ENCODE peak calls at places on chromosomes 13 and 19, in five cellular contexts. One of them, this sample, is unnamed.
A peak's percentile ranks its signal among the peaks of the same experiment; 100 is the strongest.

GRCh38 chr19:53157601-53158000 is 1.3 kb downstream of the ZNF347 start:
- DNase-seq in uterus: no peak
- DNase-seq in endodermal cell: peak; percentile 72
- DNase-seq in GM20000: no peak
- DNase-seq in NCI-H187 treated with DMSO at 0.1 percent for 48 hours: no peak
- DNase-seq in this sample: no peak

GRCh38 chr13:113537909-113538688 is 46.5 kb upstream of the TFDP1 start:
- DNase-seq in uterus: no peak
- DNase-seq in endodermal cell: no peak
- DNase-seq in GM20000: peak; percentile 15
- DNase-seq in NCI-H187 treated with DMSO at 0.1 percent for 48 hours: no peak
- DNase-seq in this sample: no peak

GRCh38 chr13:24215732-24216131 is 55.2 kb downstream of the SPATA13 start:
- DNase-seq in GM20000: no peak
- DNase-seq in NCI-H187 treated with DMSO at 0.1 percent for 48 hours: no peak
- DNase-seq in endodermal cell: no peak
- DNase-seq in uterus: peak; percentile 47
- DNase-seq in this sample: peak; percentile 46

GRCh38 chr13:113630296-113630695 is 27.7 kb downstream of the ATP4B start:
- DNase-seq in GM20000: no peak
- DNase-seq in endodermal cell: no peak
- DNase-seq in NCI-H187 treated with DMSO at 0.1 percent for 48 hours: no peak
- DNase-seq in uterus: no peak
- DNase-seq in this sample: no peak

GRCh38 chr19:46821512-46822359 is 28.9 kb downstream of the AP2S1 start:
- DNase-seq in GM20000: peak; percentile 52
- DNase-seq in uterus: no peak
- DNase-seq in NCI-H187 treated with DMSO at 0.1 percent for 48 hours: no peak
- DNase-seq in endodermal cell: peak; percentile 58
- DNase-seq in this sample: no peak

GRCh38 chr19:17205237-17206140 is 9.7 kb upstream of the USE1 start:
- DNase-seq in GM20000: no peak
- DNase-seq in endodermal cell: peak; percentile 92
- DNase-seq in NCI-H187 treated with DMSO at 0.1 percent for 48 hours: no peak
- DNase-seq in uterus: no peak
- DNase-seq in this sample: peak; percentile 64

GRCh38 chr19:6156033-6156432 is 20.6 kb downstream of the ACSBG2 start:
- DNase-seq in NCI-H187 treated with DMSO at 0.1 percent for 48 hours: no peak
- DNase-seq in uterus: no peak
- DNase-seq in endodermal cell: no peak
- DNase-seq in GM20000: no peak
- DNase-seq in this sample: no peak

GRCh38 chr19:14363203-14364097 is 17.8 kb upstream of the ADGRE5 start:
- DNase-seq in uterus: peak; percentile 92
- DNase-seq in NCI-H187 treated with DMSO at 0.1 percent for 48 hours: no peak
- DNase-seq in endodermal cell: peak; percentile 93
- DNase-seq in GM20000: no peak
- DNase-seq in this sample: peak; percentile 63

GRCh38 chr19:52689804-52690394 is 44.9 kb downstream of the ZNF611 start:
- DNase-seq in endodermal cell: peak; percentile 80
- DNase-seq in GM20000: no peak
- DNase-seq in uterus: peak; percentile 53
- DNase-seq in NCI-H187 treated with DMSO at 0.1 percent for 48 hours: no peak
- DNase-seq in this sample: peak; percentile 60

GRCh38 chr19:47390533-47391488 is 28.5 kb downstream of the MEIS3 start:
- DNase-seq in GM20000: no peak
- DNase-seq in NCI-H187 treated with DMSO at 0.1 percent for 48 hours: no peak
- DNase-seq in endodermal cell: peak; percentile 50
- DNase-seq in uterus: no peak
- DNase-seq in this sample: no peak

GRCh38 chr19:903266-903797 is 9.7 kb downstream of the R3HDM4 start:
- DNase-seq in uterus: no peak
- DNase-seq in NCI-H187 treated with DMSO at 0.1 percent for 48 hours: no peak
- DNase-seq in endodermal cell: peak; percentile 48
- DNase-seq in GM20000: no peak
- DNase-seq in this sample: no peak

GRCh38 chr13:113959198-113959597 is 14.7 kb downstream of the C13orf46 start:
- DNase-seq in GM20000: no peak
- DNase-seq in endodermal cell: no peak
- DNase-seq in uterus: no peak
- DNase-seq in NCI-H187 treated with DMSO at 0.1 percent for 48 hours: no peak
- DNase-seq in this sample: no peak

GRCh38 chr19:15666883-15667282 is 6.0 kb upstream of the CYP4F12 start:
- DNase-seq in endodermal cell: no peak
- DNase-seq in uterus: no peak
- DNase-seq in NCI-H187 treated with DMSO at 0.1 percent for 48 hours: no peak
- DNase-seq in GM20000: no peak
- DNase-seq in this sample: no peak

GRCh38 chr13:75705395-75705794 is 69.3 kb downstream of the LMO7 start:
- DNase-seq in uterus: no peak
- DNase-seq in NCI-H187 treated with DMSO at 0.1 percent for 48 hours: no peak
- DNase-seq in GM20000: no peak
- DNase-seq in endodermal cell: no peak
- DNase-seq in this sample: no peak

GRCh38 chr19:38788478-38789243 is at the start of gene LGALS7B:
- DNase-seq in GM20000: no peak
- DNase-seq in endodermal cell: no peak
- DNase-seq in NCI-H187 treated with DMSO at 0.1 percent for 48 hours: no peak
- DNase-seq in uterus: no peak
- DNase-seq in this sample: no peak

GRCh38 chr19:19403373-19403901 is 2.0 kb upstream of the GATAD2A start:
- DNase-seq in uterus: no peak
- DNase-seq in GM20000: no peak
- DNase-seq in NCI-H187 treated with DMSO at 0.1 percent for 48 hours: no peak
- DNase-seq in endodermal cell: no peak
- DNase-seq in this sample: no peak

GRCh38 chr13:28654276-28654675 is 4.7 kb upstream of the POMP start:
- DNase-seq in endodermal cell: no peak
- DNase-seq in NCI-H187 treated with DMSO at 0.1 percent for 48 hours: no peak
- DNase-seq in uterus: no peak
- DNase-seq in GM20000: no peak
- DNase-seq in this sample: no peak

GRCh38 chr19:49712397-49712859 is 21.5 kb downstream of the CPT1C start:
- DNase-seq in GM20000: no peak
- DNase-seq in endodermal cell: peak; percentile 95
- DNase-seq in NCI-H187 treated with DMSO at 0.1 percent for 48 hours: no peak
- DNase-seq in uterus: peak; percentile 93
- DNase-seq in this sample: peak; percentile 50

GRCh38 chr13:100392709-100393630 is 195.6 kb downstream of the GGACT start:
- DNase-seq in uterus: peak; percentile 85
- DNase-seq in endodermal cell: peak; percentile 85
- DNase-seq in NCI-H187 treated with DMSO at 0.1 percent for 48 hours: no peak
- DNase-seq in GM20000: peak; percentile 23
- DNase-seq in this sample: peak; percentile 70

This sample was measured in ovary.